ENCODE peak calls at places on chromosomes 7 and 10, in four cellular contexts. X is GM12878, V is K562, N is SK-N-SH. H is an unnamed sample.

GRCh38 chr7:73725703-73726466 is 6.4 kb upstream of the STX1A start:
- DNase-seq in X (no peak), V (peak), N (peak), H (peak)

GRCh38 chr7:50678586-50678985 is 104.1 kb downstream of the GRB10 start:
- DNase-seq in X (no peak), V (no peak), N (no peak), H (no peak)

GRCh38 chr10:112562803-112563663 is 116.0 kb downstream of the VTI1A start:
- DNase-seq in X (no peak), V (no peak), N (no peak), H (peak)

GRCh38 chr7:45021604-45022296 is 21.7 kb downstream of the CCM2 start:
- DNase-seq in X (peak), V (no peak), N (no peak), H (no peak)

GRCh38 chr10:117135026-117135372 is 3.1 kb downstream of the VAX1 start:
- DNase-seq in X (no peak), V (no peak), N (no peak), H (no peak)

GRCh38 chr7:13042605-13043236 is 355.3 kb downstream of the ARL4A start:
- DNase-seq in X (no peak), V (no peak), N (no peak), H (peak)

GRCh38 chr7:41028591-41028990 is 674.3 kb downstream of the INHBA start:
- DNase-seq in X (no peak), V (no peak), N (no peak), H (no peak)

GRCh38 chr7:131219277-131220041 is 108.2 kb upstream of the MKLN1 start:
- DNase-seq in X (no peak), V (no peak), N (no peak), H (peak)

GRCh38 chr7:121440857-121441503 is 44.9 kb upstream of the FAM3C start:
- DNase-seq in X (no peak), V (no peak), N (no peak), H (no peak)

GRCh38 chr7:142579946-142580345 is 169.3 kb upstream of the PRSS1 start:
- DNase-seq in X (no peak), V (no peak), N (no peak), H (no peak)

GRCh38 chr10:114720685-114721278 is 62.7 kb upstream of the ABLIM1 start:
- DNase-seq in X (no peak), V (no peak), N (no peak), H (no peak)

GRCh38 chr10:103545366-103545765 is 51.9 kb downstream of the NEURL1 start:
- DNase-seq in X (no peak), V (no peak), N (peak), H (no peak)

GRCh38 chr10:35896011-35896410 is 253.9 kb upstream of the FZD8 start:
- DNase-seq in X (no peak), V (no peak), N (no peak), H (no peak)

GRCh38 chr10:132197271-132198067 is 10.7 kb downstream of the DPYSL4 start:
- DNase-seq in X (no peak), V (no peak), N (no peak), H (no peak)

GRCh38 chr7:110921478-110922210 is 169.3 kb upstream of the LRRN3 start:
- DNase-seq in X (no peak), V (no peak), N (no peak), H (no peak)

GRCh38 chr7:1112109-1112508 is 24.2 kb downstream of the GPER1 start:
- DNase-seq in X (no peak), V (no peak), N (no peak), H (no peak)

GRCh38 chr7:101114492-101114891 is 12.4 kb upstream of the SERPINE1 start:
- DNase-seq in X (no peak), V (no peak), N (no peak), H (no peak)

GRCh38 chr10:91378061-91378460 is 32.1 kb upstream of the HECTD2 start:
- DNase-seq in X (no peak), V (no peak), N (peak), H (no peak)
- TF ChIP-seq NFIC in X (no peak), V (peak), N (peak), H (no peak)

GRCh38 chr7:78197447-78197846 is 398.9 kb downstream of the PHTF2 start:
- DNase-seq in X (no peak), V (no peak), N (no peak), H (no peak)
- TF ChIP-seq NFIC in X (no peak), V (no peak), N (no peak), H (no peak)

GRCh38 chr10:78959901-78960300 is 108.9 kb upstream of the ZMIZ1 start:
- DNase-seq in X (no peak), V (no peak), N (no peak), H (no peak)
- TF ChIP-seq NFIC in X (no peak), V (no peak), N (no peak), H (no peak)

DNA sequence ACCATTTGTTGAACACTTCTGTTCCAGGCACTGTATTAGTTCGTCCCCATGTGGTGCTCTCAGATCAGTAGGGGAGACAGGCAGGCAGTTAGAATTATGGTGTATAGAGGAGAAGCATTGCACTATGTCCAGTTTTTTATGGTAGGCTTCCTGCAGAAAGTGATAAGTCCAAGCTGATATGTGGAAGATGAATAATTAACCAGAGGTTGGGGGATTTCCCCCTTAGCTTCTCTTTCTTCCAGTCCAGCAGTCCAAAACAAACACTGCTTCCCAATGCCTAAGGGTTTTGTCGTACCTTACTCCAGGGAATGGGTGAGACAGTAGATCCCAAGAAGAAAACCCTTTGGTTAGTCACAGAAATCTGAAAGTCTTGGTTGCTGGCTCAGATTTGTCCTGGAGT is 19.2 kb downstream of the HIF1AN start:
- DNase-seq in X (no peak), V (no peak), N (no peak), H (peak)
- TF ChIP-seq NFIC in X (no peak), V (no peak), N (no peak), H (no peak)

GRCh38 chr7:127940365-127941160 is 90.7 kb downstream of the LRRC4 start:
- DNase-seq in X (no peak), V (no peak), N (no peak), H (no peak)

GRCh38 chr7:127937066-127937680 is 94.1 kb downstream of the LRRC4 start:
- DNase-seq in X (no peak), V (no peak), N (no peak), H (no peak)

GRCh38 chr7:127941471-127941870 is 89.8 kb downstream of the LRRC4 start:
- DNase-seq in X (no peak), V (no peak), N (no peak), H (no peak)

GRCh38 chr7:127935847-127936376 is 95.3 kb downstream of the LRRC4 start:
- DNase-seq in X (no peak), V (no peak), N (no peak), H (no peak)

DNA sequence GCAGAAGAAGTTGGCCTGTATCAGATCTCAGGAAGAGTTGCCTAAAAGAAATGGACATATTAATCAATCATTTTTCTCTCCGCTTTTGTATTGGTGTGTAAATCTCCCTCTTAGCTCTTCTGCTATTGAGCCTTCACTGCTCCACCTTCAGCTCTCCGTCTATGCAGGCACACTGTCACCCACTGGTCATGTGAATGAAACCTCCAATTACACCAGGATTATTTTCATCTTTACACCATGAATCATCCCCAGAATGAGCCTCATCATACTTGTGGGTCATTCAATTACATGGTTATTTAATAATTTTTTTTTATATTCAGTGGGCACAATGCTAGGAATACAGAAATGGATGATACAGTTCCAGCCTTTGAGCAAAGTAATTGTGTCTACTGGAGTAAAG is 92.6 kb downstream of the LRRC4 start:
- DNase-seq in X (no peak), V (no peak), N (no peak), H (no peak)
- TF ChIP-seq NFIC in X (no peak), V (no peak), N (no peak), H (no peak)

GRCh38 chr10:78528749-78529204 is 495.1 kb downstream of the RPS24 start:
- DNase-seq in X (no peak), V (no peak), N (no peak), H (peak)
- TF ChIP-seq NFIC in X (no peak), V (no peak), N (no peak), H (peak)